ENCODE peak calls at places on chromosomes 12 and 14, in six cellular contexts. L is dorsolateral prefrontal cortex, F is progenitor cell of endocrine pancreas, I is osteocyte, K is IMR-90, U is uterus. N is an unnamed sample.

GRCh38 chr14:22303589-22304195 is 285.3 kb downstream of the DAD1 start:
- DNase-seq in F (no peak), K (peak; percentile 50), L (no peak), U (no peak), I (no peak), N (no peak)

GRCh38 chr12:21073129-21073528 is 57.9 kb upstream of the SLCO1B1 start:
- DNase-seq in U (no peak), I (no peak), L (no peak), K (no peak), F (no peak), N (no peak)

GRCh38 chr12:11730299-11731041 is 81.0 kb downstream of the ETV6 start:
- DNase-seq in I (no peak), F (peak; percentile 61), K (no peak), L (no peak), U (no peak), N (peak; percentile 75)

GRCh38 chr12:9741726-9742125 is 8.8 kb upstream of the CLECL1 start:
- DNase-seq in K (no peak), F (no peak), L (no peak), I (no peak), U (no peak), N (peak; percentile 61)

GRCh38 chr14:68956728-68957127 is 22.4 kb downstream of the ACTN1 start:
- DNase-seq in L (no peak), F (no peak), K (no peak), U (no peak), I (no peak), N (no peak)

GRCh38 chr14:22530101-22530500 is 58.9 kb downstream of the DAD1 start:
- DNase-seq in U (no peak), F (no peak), L (no peak), I (no peak), K (no peak), N (no peak)

GRCh38 chr12:51023625-51024395 is 2.4 kb downstream of the SLC11A2 start:
- DNase-seq in F (no peak), L (no peak), U (no peak), K (peak; percentile 27), I (no peak), N (no peak)

GRCh38 chr12:22518998-22519397 is 25.3 kb downstream of the C2CD5 start:
- DNase-seq in K (no peak), U (no peak), L (no peak), F (no peak), I (no peak), N (no peak)

GRCh38 chr14:100065942-100066574 is 836 bp downstream of the EVL start:
- DNase-seq in F (no peak), I (peak; percentile 25), K (no peak), U (no peak), L (no peak), N (peak; percentile 62)

GRCh38 chr14:77037338-77037782 is 8.9 kb upstream of the IRF2BPL start:
- DNase-seq in L (no peak), U (no peak), I (no peak), K (no peak), F (no peak), N (no peak)

GRCh38 chr12:127239781-127240180 is 1027.2 kb upstream of the TMEM132C start:
- DNase-seq in L (no peak), U (no peak), F (no peak), I (no peak), K (no peak), N (no peak)

GRCh38 chr12:34393086-34393820 is 371.0 kb downstream of the ALG10 start:
- DNase-seq in U (peak; percentile 5), I (peak; percentile 83), F (peak; percentile 9), L (peak; percentile 2), K (no peak), N (no peak)

GRCh38 chr14:64541261-64541970 is 875 bp downstream of the HSPA2 start:
- DNase-seq in U (peak; percentile 32), L (peak; percentile 12), I (no peak), K (no peak), F (no peak), N (no peak)

GRCh38 chr12:54126696-54127537 is 61.9 kb downstream of the SMUG1 start:
- DNase-seq in K (no peak), I (no peak), F (no peak), L (no peak), U (peak; percentile 79), N (no peak)

GRCh38 chr12:117151195-117152031 is 38.9 kb downstream of the FBXO21 start:
- DNase-seq in I (no peak), F (peak; percentile 55), U (peak; percentile 47), K (peak; percentile 41), L (peak; percentile 65), N (no peak)

GRCh38 chr12:117158911-117159310 is 31.4 kb downstream of the FBXO21 start:
- DNase-seq in K (peak; percentile 17), L (no peak), F (no peak), I (no peak), U (no peak), N (no peak)

GRCh38 chr12:117158096-117158495 is 32.2 kb downstream of the FBXO21 start:
- DNase-seq in I (no peak), K (no peak), U (no peak), F (no peak), L (no peak), N (no peak)

GRCh38 chr12:117152793-117153775 is 37.2 kb downstream of the FBXO21 start:
- DNase-seq in F (no peak), I (no peak), K (no peak), L (no peak), U (no peak), N (peak; percentile 37)

GRCh38 chr12:117155278-117156060 is 34.8 kb downstream of the FBXO21 start:
- DNase-seq in L (peak; percentile 31), F (peak; percentile 67), K (peak; percentile 11), U (peak; percentile 28), I (no peak), N (peak; percentile 83)
- TF ChIP-seq CTCF in L (peak; percentile 69), F (peak; percentile 83), K (peak; percentile 48), U (peak; percentile 29), I (peak; percentile 64), N (peak; percentile 94)

DNA sequence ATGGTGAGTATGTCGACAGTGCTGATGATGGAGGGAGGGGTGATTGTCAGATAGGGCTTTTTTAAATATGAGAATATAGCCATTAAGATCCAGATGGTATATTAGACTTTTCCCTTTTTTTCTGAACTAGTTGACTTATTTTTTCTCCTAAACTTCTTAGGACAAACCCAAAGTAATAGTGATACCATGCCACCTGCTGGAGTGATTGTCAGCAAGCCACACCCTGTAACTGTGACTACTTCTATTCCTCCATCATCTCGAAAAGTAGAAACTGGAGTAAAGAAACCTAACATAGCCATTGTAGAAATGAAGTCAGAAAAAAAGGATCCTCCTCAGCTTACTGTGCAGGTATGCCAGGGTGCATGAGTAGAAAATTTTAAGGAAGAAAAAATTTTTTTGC is 40.1 kb downstream of the KIAA0586 start:
- DNase-seq in L (no peak), K (no peak), F (no peak), I (no peak), U (no peak), N (no peak)
- TF ChIP-seq CTCF in L (no peak), K (no peak), F (no peak), I (no peak), U (no peak), N (no peak)

DNA sequence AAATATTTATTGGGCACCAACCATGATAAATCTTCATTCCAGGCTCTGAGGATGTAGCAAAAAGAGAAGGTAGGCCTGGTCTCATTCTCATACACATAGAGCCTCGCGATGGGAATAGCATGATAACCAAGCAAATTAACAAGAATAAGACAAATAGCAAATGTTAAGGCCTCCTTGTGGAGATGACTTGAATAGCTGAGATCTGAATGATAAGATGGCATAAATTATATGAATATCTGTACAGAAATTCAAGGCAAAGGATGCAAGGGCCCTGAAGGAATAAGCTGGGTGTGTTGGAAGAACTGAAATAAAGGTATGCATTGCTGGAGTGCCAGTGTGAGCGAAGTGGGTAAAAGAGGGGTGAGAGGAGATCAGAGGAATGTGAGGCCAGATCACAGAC is 114.8 kb downstream of the ALX1 start:
- DNase-seq in L (no peak), I (no peak), K (no peak), F (no peak), U (no peak), N (no peak)
- TF ChIP-seq CTCF in L (no peak), I (no peak), K (no peak), F (no peak), U (no peak), N (no peak)

DNA sequence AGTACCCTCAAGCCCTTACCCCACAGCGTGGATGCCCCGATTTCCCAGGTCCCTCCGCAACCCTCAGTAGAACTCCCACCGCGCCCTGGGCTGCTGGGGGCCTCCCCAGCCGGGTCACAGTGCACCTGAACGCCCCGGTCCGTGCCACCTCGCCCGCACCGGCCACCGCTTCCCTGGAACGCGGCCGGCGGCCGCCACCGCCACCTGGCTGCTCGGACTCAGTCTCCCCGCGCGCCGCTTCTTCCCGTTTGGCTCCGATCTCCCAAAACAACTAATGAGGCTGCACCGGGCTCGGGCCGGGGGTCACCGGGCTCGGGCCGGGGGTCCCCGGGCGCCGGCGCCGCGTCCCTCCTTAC is 1.0 kb downstream of the ITPK1 start:
- DNase-seq in U (no peak), K (no peak), L (peak; percentile 22), I (no peak), F (peak; percentile 22), N (no peak)
- TF ChIP-seq CTCF in U (no peak), K (no peak), L (peak; percentile 25), I (no peak), F (no peak), N (no peak)

GRCh38 chr14:96053236-96053599 is 14.1 kb downstream of the C14orf132 start:
- DNase-seq in U (no peak), K (no peak), L (no peak), F (no peak), I (no peak), N (no peak)
- TF ChIP-seq CTCF in U (no peak), K (no peak), L (no peak), F (no peak), I (no peak), N (no peak)

N was measured in GM06990.